ENCODE peak calls at places on chromosomes 5 and 9, in nine cellular contexts. R is NCI-H1092 treated with DMSO at 0.1 percent for 48 hours, L is GOT3, W is anterior cingulate cortex, A is T-helper 2 cell, T is Ammon's horn, K is BJ, G is mucosa of gallbladder, B is left cardiac atrium. Y is an unnamed sample.

GRCh38 chr5:138643040-138643791 is 68.0 kb upstream of the HSPA9 start:
- DNase-seq in R (no peak), L (no peak), W (no peak), A (no peak), T (no peak), K (no peak), G (no peak), B (no peak), Y (no peak)

GRCh38 chr5:140311011-140311467 is 8.1 kb upstream of the PFDN1 start:
- DNase-seq in R (no peak), L (no peak), W (no peak), A (no peak), T (no peak), K (peak; percentile 37), G (no peak), B (no peak), Y (no peak)

GRCh38 chr5:151126199-151126645 is 31.4 kb downstream of the ANXA6 start:
- DNase-seq in R (peak; percentile 34), L (no peak), W (no peak), A (peak; percentile 55), T (peak; percentile 83), K (no peak), G (peak; percentile 68), B (peak; percentile 77), Y (peak; percentile 44)

GRCh38 chr9:7387844-7388243 is 411.7 kb downstream of the DMAC1 start:
- DNase-seq in R (no peak), L (no peak), W (no peak), A (no peak), T (no peak), K (no peak), G (peak; percentile 38), B (no peak), Y (no peak)

GRCh38 chr5:160651682-160652645 is 200.0 kb downstream of the ATP10B start:
- DNase-seq in R (peak; percentile 95), L (no peak), W (no peak), A (no peak), T (no peak), K (no peak), G (peak; percentile 74), B (no peak), Y (no peak)

GRCh38 chr9:122975196-122975595 is 34.4 kb downstream of the RABGAP1 start:
- DNase-seq in R (no peak), L (no peak), W (no peak), A (no peak), T (no peak), K (no peak), G (no peak), B (no peak), Y (no peak)

GRCh38 chr5:137733922-137734695 is 1.8 kb downstream of the KLHL3 start:
- DNase-seq in R (peak; percentile 9), L (no peak), W (no peak), A (no peak), T (no peak), K (no peak), G (no peak), B (no peak), Y (no peak)

GRCh38 chr5:127254729-127255284 is 35.8 kb upstream of the MEGF10 start:
- DNase-seq in R (no peak), L (no peak), W (no peak), A (no peak), T (no peak), K (no peak), G (no peak), B (no peak), Y (no peak)

GRCh38 chr5:156922207-156922792 is 40.7 kb downstream of the TIMD4 start:
- DNase-seq in R (no peak), L (no peak), W (no peak), A (no peak), T (no peak), K (no peak), G (no peak), B (no peak), Y (no peak)

GRCh38 chr9:97440160-97440559 is 28.3 kb downstream of the TDRD7 start:
- DNase-seq in R (no peak), L (no peak), W (no peak), A (no peak), T (no peak), K (no peak), G (no peak), B (no peak), Y (no peak)

GRCh38 chr9:97438666-97439065 is 26.8 kb downstream of the TDRD7 start:
- DNase-seq in R (no peak), L (no peak), W (no peak), A (no peak), T (no peak), K (no peak), G (no peak), B (no peak), Y (no peak)

GRCh38 chr5:82419559-82420332 is 141.6 kb upstream of the RPS23 start:
- DNase-seq in R (no peak), L (no peak), W (no peak), A (no peak), T (no peak), K (no peak), G (no peak), B (no peak), Y (no peak)

GRCh38 chr9:38011991-38012390 is 57.0 kb downstream of the SHB start:
- DNase-seq in R (no peak), L (no peak), W (no peak), A (no peak), T (no peak), K (no peak), G (no peak), B (no peak), Y (no peak)

GRCh38 chr9:116644099-116644688 is 42.9 kb upstream of the TRIM32 start:
- DNase-seq in R (no peak), L (no peak), W (no peak), A (no peak), T (no peak), K (peak; percentile 54), G (no peak), B (no peak), Y (no peak)

GRCh38 chr9:133718533-133719315 is 19.4 kb downstream of the SARDH start:
- DNase-seq in R (no peak), L (no peak), W (no peak), A (no peak), T (no peak), K (no peak), G (no peak), B (no peak), Y (no peak)

GRCh38 chr9:38482918-38483592 is 58.8 kb upstream of the IGFBPL1 start:
- DNase-seq in R (peak; percentile 67), L (no peak), W (no peak), A (no peak), T (no peak), K (no peak), G (no peak), B (no peak), Y (no peak)

GRCh38 chr5:28408186-28408585 is 1369.8 kb upstream of the CDH9 start:
- DNase-seq in R (no peak), L (no peak), W (no peak), A (no peak), T (no peak), K (no peak), G (no peak), B (no peak), Y (no peak)

GRCh38 chr5:126921471-126922091 is 108.8 kb downstream of the MARCHF3 start:
- DNase-seq in R (peak; percentile 26), L (no peak), W (no peak), A (no peak), T (no peak), K (no peak), G (no peak), B (no peak), Y (no peak)

GRCh38 chr9:88092699-88093359 is 45.4 kb downstream of the SPATA31C2 start:
- DNase-seq in R (no peak), L (no peak), W (no peak), A (no peak), T (peak; percentile 35), K (no peak), G (peak; percentile 21), B (peak; percentile 33), Y (no peak)

GRCh38 chr5:135759149-135759784 is 75.2 kb upstream of the SLC25A48 start:
- DNase-seq in R (no peak), L (no peak), W (no peak), A (no peak), T (no peak), K (no peak), G (no peak), B (no peak), Y (no peak)

GRCh38 chr5:39867923-39868322 is 443.1 kb upstream of the DAB2 start:
- DNase-seq in R (no peak), L (no peak), W (no peak), A (no peak), T (no peak), K (no peak), G (no peak), B (no peak), Y (no peak)

GRCh38 chr5:43193171-43193951 is 1.3 kb downstream of the NIM1K start:
- DNase-seq in R (peak; percentile 15), L (peak; percentile 9), W (peak; percentile 20), A (no peak), T (peak; percentile 84), K (peak; percentile 83), G (no peak), B (peak; percentile 29), Y (no peak)

GRCh38 chr9:137156567-137157375 is 13.1 kb downstream of the LRRC26 start:
- DNase-seq in R (no peak), L (no peak), W (no peak), A (peak; percentile 60), T (no peak), K (no peak), G (no peak), B (peak; percentile 56), Y (peak; percentile 36)

GRCh38 chr5:157540124-157540523 is 35.5 kb downstream of the ADAM19 start:
- DNase-seq in R (no peak), L (no peak), W (no peak), A (no peak), T (no peak), K (no peak), G (no peak), B (no peak), Y (no peak)

GRCh38 chr9:125189011-125189360 is 617 bp downstream of the PPP6C start:
- DNase-seq in R (no peak), L (no peak), W (no peak), A (peak; percentile 32), T (no peak), K (no peak), G (peak; percentile 11), B (no peak), Y (peak; percentile 25)

GRCh38 chr9:105405514-105406131 is 42.2 kb upstream of the FSD1L start:
- DNase-seq in R (no peak), L (no peak), W (no peak), A (peak; percentile 37), T (no peak), K (no peak), G (no peak), B (no peak), Y (peak; percentile 17)

GRCh38 chr9:114112778-114113585 is 13.9 kb upstream of the KIF12 start:
- DNase-seq in R (no peak), L (no peak), W (no peak), A (no peak), T (no peak), K (peak; percentile 33), G (peak; percentile 73), B (peak; percentile 88), Y (no peak)

GRCh38 chr5:126673477-126673876 is 72.7 kb downstream of the PHAX start:
- DNase-seq in R (no peak), L (no peak), W (no peak), A (no peak), T (no peak), K (no peak), G (no peak), B (no peak), Y (no peak)

GRCh38 chr9:93286252-93287188 is 102.6 kb downstream of the WNK2 start:
- DNase-seq in R (no peak), L (no peak), W (no peak), A (no peak), T (no peak), K (no peak), G (no peak), B (no peak), Y (no peak)

GRCh38 chr9:88922091-88922490 is 69.2 kb upstream of the S1PR3 start:
- DNase-seq in R (no peak), L (no peak), W (no peak), A (peak; percentile 13), T (no peak), K (no peak), G (no peak), B (no peak), Y (no peak)

GRCh38 chr5:123813937-123814624 is 302.1 kb downstream of the CSNK1G3 start:
- DNase-seq in R (peak; percentile 84), L (no peak), W (no peak), A (no peak), T (peak; percentile 51), K (peak; percentile 47), G (no peak), B (no peak), Y (no peak)

Y was measured in activated T-helper 1 cell treated with Interleukin-2 at 50 U/mL for 16 hours.